ENCODE peak calls at places on chromosomes 4 and X, in four cellular contexts. W, T, I and M are unnamed samples.

GRCh38 chrX:120260369-120260768 is 9.8 kb downstream of the ZBTB33 start:
- DNase-seq in I (no peak), W (no peak), T (no peak), M (no peak)

GRCh38 chrX:71533850-71534515 is 1.1 kb downstream of the OGT start:
- DNase-seq in I (peak), T (peak), W (peak), M (peak)

GRCh38 chrX:136143714-136144113 is 3.6 kb upstream of the FHL1 start:
- DNase-seq in T (no peak), I (no peak), W (no peak), M (peak)

GRCh38 chr4:21470531-21470930 is 478.0 kb downstream of the KCNIP4 start:
- DNase-seq in I (no peak), T (no peak), W (no peak), M (no peak)

GRCh38 chrX:31314921-31315320 is 243.1 kb upstream of the FTHL17 start:
- DNase-seq in W (peak), I (no peak), T (peak), M (no peak)

GRCh38 chrX:121876316-121876715 is 828.9 kb downstream of the GLUD2 start:
- DNase-seq in I (no peak), W (peak), T (no peak), M (no peak)

GRCh38 chr4:154781126-154781982 is at the start of gene RBM46:
- DNase-seq in I (peak), T (no peak), W (no peak), M (no peak)

GRCh38 chr4:24924309-24924781 is 11.5 kb upstream of the CCDC149 start:
- DNase-seq in I (no peak), T (peak), W (no peak), M (peak)

GRCh38 chr4:105644270-105644669 is 64.2 kb downstream of the INTS12 start:
- DNase-seq in T (no peak), I (no peak), W (no peak), M (no peak)

GRCh38 chr4:151315212-151315886 is 10.1 kb downstream of the SH3D19 start:
- DNase-seq in T (no peak), W (no peak), I (no peak), M (no peak)

GRCh38 chrX:20414781-20415445 is 148.2 kb upstream of the RPS6KA3 start:
- DNase-seq in T (peak), I (no peak), W (peak), M (peak)

GRCh38 chr4:25424539-25425228 is 47.6 kb downstream of the ANAPC4 start:
- DNase-seq in I (no peak), T (no peak), W (no peak), M (no peak)

GRCh38 chr4:10299601-10300000 is 157.6 kb downstream of the ZNF518B start:
- DNase-seq in W (no peak), I (no peak), T (no peak), M (peak)

GRCh38 chr4:187478292-187479205 is 517.0 kb upstream of the ZFP42 start:
- DNase-seq in W (peak), T (peak), I (no peak), M (no peak)
- H3K4ac ChIP-seq in W (no peak), T (peak), I (no peak), M (no peak)

DNA sequence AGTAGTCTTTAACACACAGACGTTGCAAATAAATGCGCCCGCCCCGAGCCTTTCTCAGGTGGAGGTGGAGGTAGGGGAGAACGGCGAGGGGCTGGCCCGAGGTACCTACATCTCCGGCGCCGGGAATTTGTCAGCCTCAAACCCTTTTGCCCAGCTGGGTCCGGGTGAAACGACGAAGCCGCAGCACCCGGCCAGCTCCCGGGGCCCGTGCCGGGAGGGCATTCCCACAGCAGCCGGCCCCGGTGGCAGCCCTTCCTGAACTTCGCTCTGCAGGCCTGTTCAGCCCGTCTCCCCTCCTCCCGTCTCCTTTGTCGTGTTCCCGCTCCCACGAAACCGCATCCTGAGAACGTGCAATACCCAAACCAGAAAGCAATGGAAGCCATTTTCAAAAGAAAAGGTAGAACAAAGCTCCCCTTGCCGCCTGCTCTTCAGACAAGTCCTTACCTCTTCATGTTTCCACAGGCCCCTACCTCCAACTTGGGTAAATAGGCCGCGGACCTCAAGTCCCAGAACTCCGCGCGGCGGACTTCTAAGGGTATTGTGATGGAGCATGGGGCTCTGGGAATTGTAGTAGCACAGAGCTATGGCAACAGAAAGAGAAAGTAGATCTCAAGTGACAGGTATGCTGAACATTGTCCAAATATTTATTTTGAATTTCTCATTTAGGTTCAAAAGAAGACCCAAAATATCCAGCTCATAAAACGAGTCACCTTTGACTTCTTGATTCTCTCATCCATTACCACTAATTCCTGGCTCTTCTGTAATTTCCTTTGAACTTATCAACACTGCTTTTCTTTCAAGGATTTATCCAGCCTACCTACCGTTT is at the start of gene RBM41:
- DNase-seq in T (peak), W (peak), I (peak), M (peak)
- H4K8ac ChIP-seq in T (peak), W (no peak), I (no peak), M (peak)

GRCh38 chrX:74291964-74292891 is 11.8 kb upstream of the ZCCHC13 start:
- DNase-seq in T (peak), I (peak), W (peak), M (peak)
- H3K4ac ChIP-seq in T (peak), I (no peak), W (peak), M (peak)

DNA sequence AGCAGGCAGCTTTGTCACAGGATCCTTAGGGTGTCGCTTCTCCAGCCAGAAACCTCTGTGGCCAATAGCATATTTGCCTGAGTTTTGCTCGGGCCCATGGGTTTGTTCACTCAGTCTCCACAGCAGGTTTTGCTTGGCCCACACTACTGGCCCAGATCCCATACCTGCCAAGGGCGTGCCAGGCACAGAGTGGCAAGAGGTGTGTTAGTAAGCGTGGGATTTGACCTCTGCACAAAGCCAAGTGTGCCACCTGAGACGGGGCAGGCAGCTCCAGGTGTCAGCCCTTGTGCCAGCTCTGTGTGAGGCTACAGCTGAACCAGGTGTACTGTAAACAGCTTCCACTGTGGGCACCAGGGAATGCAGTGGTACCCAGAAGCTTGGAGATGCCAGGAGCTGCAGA is 2003.0 kb downstream of the C4orf33 start:
- DNase-seq in I (no peak), T (no peak), W (no peak), M (no peak)
- H4K8ac ChIP-seq in I (no peak), T (no peak), W (no peak), M (no peak)

GRCh38 chr4:63123441-63123840 is 1285.8 kb downstream of the TECRL start:
- DNase-seq in I (no peak), W (no peak), T (no peak), M (no peak)
- H3K4ac ChIP-seq in I (no peak), W (no peak), T (no peak), M (no peak)

GRCh38 chr4:2793920-2794706 is 1.2 kb downstream of the SH3BP2 start:
- DNase-seq in I (peak), T (no peak), W (peak), M (peak)

GRCh38 chr4:2792396-2792710 is 532 bp upstream of the SH3BP2 start:
- DNase-seq in W (no peak), T (no peak), I (no peak), M (no peak)

GRCh38 chr4:2791518-2792395 is 1.1 kb upstream of the SH3BP2 start:
- DNase-seq in T (no peak), I (no peak), W (no peak), M (no peak)

GRCh38 chr4:2793578-2793919 is 664 bp downstream of the SH3BP2 start:
- DNase-seq in I (peak), T (peak), W (peak), M (peak)

DNA sequence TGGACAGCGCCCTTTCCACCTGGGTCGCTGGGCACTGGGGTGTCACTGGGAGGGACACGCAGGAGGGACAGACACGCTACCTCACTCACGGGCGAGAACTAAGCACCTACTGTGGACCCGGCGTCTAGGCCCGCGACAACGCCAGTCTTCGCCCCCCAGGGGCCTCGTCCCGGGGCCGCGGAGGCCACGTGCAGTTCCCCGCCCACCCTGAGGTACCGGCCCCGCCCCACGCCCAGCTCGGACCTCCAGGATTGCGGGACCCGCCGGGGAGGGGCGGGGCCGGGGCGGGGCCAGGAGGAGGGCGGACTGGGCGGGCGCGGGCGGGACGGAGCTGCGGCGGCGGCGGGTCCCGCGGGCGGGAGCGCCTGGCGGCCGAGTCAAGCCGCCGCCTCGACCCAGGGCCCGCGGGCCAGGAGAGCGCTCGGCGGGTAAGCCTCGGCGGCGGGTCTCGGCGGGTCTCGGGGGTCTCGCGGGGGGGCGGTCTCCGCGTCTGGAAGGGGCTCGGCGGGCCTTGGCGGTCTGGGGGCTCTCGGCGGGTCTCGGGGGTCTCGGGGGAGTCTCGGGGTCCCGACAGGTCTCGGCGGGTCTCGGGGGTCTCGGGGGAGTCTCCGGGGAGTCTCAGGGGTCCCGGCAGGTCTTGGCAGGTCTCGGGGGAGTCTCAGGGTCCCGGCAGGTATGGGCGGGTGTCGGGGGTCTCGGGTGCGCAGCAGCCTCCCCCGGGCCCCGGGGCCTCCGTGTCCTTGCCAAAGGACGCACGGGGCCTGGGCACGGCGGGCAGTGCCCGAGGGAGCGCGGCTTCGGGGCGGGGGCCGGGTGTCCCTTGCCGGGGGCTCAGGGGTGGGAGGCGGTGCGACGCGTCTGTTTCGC is at the start of gene SH3BP2:
- DNase-seq in W (peak), I (peak), T (peak), M (peak)
- H4K8ac ChIP-seq in W (no peak), I (no peak), T (peak), M (no peak)